ENCODE peak calls at places on chromosomes 2 and 18, in ten cellular contexts. One of them, this sample, is unnamed.
A peak's percentile ranks its signal among the peaks of the same experiment; 100 is the strongest.

GRCh38 chr2:203673933-203674332 is 32.5 kb upstream of the CD28 start:
- DNase-seq in stimulated activated CD4-positive, alpha-beta T cell treated with anti-CD3 and anti-CD28 coated beads, TNF-alpha, amount 100 ng/mL, for 1 hour: no peak
- DNase-seq in T-helper 22 cell: no peak
- DNase-seq in ovary: no peak
- DNase-seq in renal cortical epithelial cell: no peak
- DNase-seq in skeletal muscle cell: no peak
- DNase-seq in RWPE1: no peak
- DNase-seq in H9: no peak
- DNase-seq in NCI-H1092: no peak
- DNase-seq in cardiac fibroblast: peak; percentile 68
- DNase-seq in this sample: peak; percentile 53

GRCh38 chr18:7946724-7947377 is 379.7 kb downstream of the PTPRM start:
- DNase-seq in T-helper 22 cell: no peak
- DNase-seq in cardiac fibroblast: peak; percentile 90
- DNase-seq in renal cortical epithelial cell: peak; percentile 73
- DNase-seq in skeletal muscle cell: peak; percentile 85
- DNase-seq in ovary: peak; percentile 46
- DNase-seq in stimulated activated CD4-positive, alpha-beta T cell treated with anti-CD3 and anti-CD28 coated beads, TNF-alpha, amount 100 ng/mL, for 1 hour: no peak
- DNase-seq in RWPE1: peak; percentile 19
- DNase-seq in H9: no peak
- DNase-seq in NCI-H1092: no peak
- DNase-seq in this sample: peak; percentile 91

GRCh38 chr18:57846258-57846657 is 43.1 kb upstream of the ATP8B1 start:
- DNase-seq in renal cortical epithelial cell: peak; percentile 42
- DNase-seq in H9: no peak
- DNase-seq in skeletal muscle cell: peak; percentile 3
- DNase-seq in T-helper 22 cell: no peak
- DNase-seq in ovary: no peak
- DNase-seq in stimulated activated CD4-positive, alpha-beta T cell treated with anti-CD3 and anti-CD28 coated beads, TNF-alpha, amount 100 ng/mL, for 1 hour: no peak
- DNase-seq in RWPE1: peak; percentile 24
- DNase-seq in cardiac fibroblast: peak; percentile 73
- DNase-seq in NCI-H1092: no peak
- DNase-seq in this sample: peak; percentile 49

GRCh38 chr2:10006248-10007147 is 36.9 kb upstream of the KLF11 start:
- DNase-seq in stimulated activated CD4-positive, alpha-beta T cell treated with anti-CD3 and anti-CD28 coated beads, TNF-alpha, amount 100 ng/mL, for 1 hour: no peak
- DNase-seq in ovary: no peak
- DNase-seq in NCI-H1092: peak; percentile 7
- DNase-seq in T-helper 22 cell: no peak
- DNase-seq in H9: no peak
- DNase-seq in RWPE1: no peak
- DNase-seq in skeletal muscle cell: no peak
- DNase-seq in renal cortical epithelial cell: no peak
- DNase-seq in cardiac fibroblast: no peak
- DNase-seq in this sample: no peak

GRCh38 chr18:11309172-11309571 is 159.8 kb upstream of the PIEZO2 start:
- DNase-seq in NCI-H1092: no peak
- DNase-seq in skeletal muscle cell: no peak
- DNase-seq in H9: peak; percentile 40
- DNase-seq in ovary: no peak
- DNase-seq in cardiac fibroblast: peak; percentile 24
- DNase-seq in renal cortical epithelial cell: no peak
- DNase-seq in T-helper 22 cell: no peak
- DNase-seq in stimulated activated CD4-positive, alpha-beta T cell treated with anti-CD3 and anti-CD28 coated beads, TNF-alpha, amount 100 ng/mL, for 1 hour: no peak
- DNase-seq in RWPE1: no peak
- DNase-seq in this sample: peak; percentile 24

GRCh38 chr2:36653967-36654694 is 42.4 kb upstream of the VIT start:
- DNase-seq in cardiac fibroblast: no peak
- DNase-seq in H9: no peak
- DNase-seq in skeletal muscle cell: no peak
- DNase-seq in ovary: no peak
- DNase-seq in stimulated activated CD4-positive, alpha-beta T cell treated with anti-CD3 and anti-CD28 coated beads, TNF-alpha, amount 100 ng/mL, for 1 hour: no peak
- DNase-seq in T-helper 22 cell: no peak
- DNase-seq in RWPE1: no peak
- DNase-seq in NCI-H1092: no peak
- DNase-seq in renal cortical epithelial cell: peak; percentile 20
- DNase-seq in this sample: no peak

GRCh38 chr18:13760047-13760446 is 33.6 kb downstream of the RNMT start:
- DNase-seq in stimulated activated CD4-positive, alpha-beta T cell treated with anti-CD3 and anti-CD28 coated beads, TNF-alpha, amount 100 ng/mL, for 1 hour: no peak
- DNase-seq in renal cortical epithelial cell: no peak
- DNase-seq in ovary: no peak
- DNase-seq in T-helper 22 cell: no peak
- DNase-seq in H9: no peak
- DNase-seq in skeletal muscle cell: no peak
- DNase-seq in NCI-H1092: no peak
- DNase-seq in RWPE1: no peak
- DNase-seq in cardiac fibroblast: no peak
- DNase-seq in this sample: no peak

GRCh38 chr18:22752014-22752413 is 181.1 kb upstream of the RBBP8 start:
- DNase-seq in stimulated activated CD4-positive, alpha-beta T cell treated with anti-CD3 and anti-CD28 coated beads, TNF-alpha, amount 100 ng/mL, for 1 hour: no peak
- DNase-seq in NCI-H1092: no peak
- DNase-seq in RWPE1: no peak
- DNase-seq in skeletal muscle cell: no peak
- DNase-seq in cardiac fibroblast: no peak
- DNase-seq in renal cortical epithelial cell: no peak
- DNase-seq in T-helper 22 cell: no peak
- DNase-seq in ovary: no peak
- DNase-seq in H9: no peak
- DNase-seq in this sample: no peak

GRCh38 chr2:239267411-239267941 is 133.3 kb downstream of the HDAC4 start:
- DNase-seq in skeletal muscle cell: no peak
- DNase-seq in renal cortical epithelial cell: peak; percentile 51
- DNase-seq in ovary: peak; percentile 53
- DNase-seq in cardiac fibroblast: peak; percentile 84
- DNase-seq in RWPE1: peak; percentile 30
- DNase-seq in NCI-H1092: no peak
- DNase-seq in stimulated activated CD4-positive, alpha-beta T cell treated with anti-CD3 and anti-CD28 coated beads, TNF-alpha, amount 100 ng/mL, for 1 hour: peak; percentile 84
- DNase-seq in H9: no peak
- DNase-seq in T-helper 22 cell: peak; percentile 88
- DNase-seq in this sample: peak; percentile 67

GRCh38 chr18:44816449-44816848 is 135.8 kb downstream of the SETBP1 start:
- DNase-seq in T-helper 22 cell: no peak
- DNase-seq in RWPE1: no peak
- DNase-seq in stimulated activated CD4-positive, alpha-beta T cell treated with anti-CD3 and anti-CD28 coated beads, TNF-alpha, amount 100 ng/mL, for 1 hour: no peak
- DNase-seq in NCI-H1092: no peak
- DNase-seq in cardiac fibroblast: no peak
- DNase-seq in skeletal muscle cell: no peak
- DNase-seq in renal cortical epithelial cell: peak; percentile 38
- DNase-seq in ovary: no peak
- DNase-seq in H9: no peak
- DNase-seq in this sample: no peak

GRCh38 chr18:23784811-23785245 is 95.6 kb downstream of the LAMA3 start:
- DNase-seq in NCI-H1092: no peak
- DNase-seq in RWPE1: peak; percentile 14
- DNase-seq in stimulated activated CD4-positive, alpha-beta T cell treated with anti-CD3 and anti-CD28 coated beads, TNF-alpha, amount 100 ng/mL, for 1 hour: no peak
- DNase-seq in renal cortical epithelial cell: peak; percentile 70
- DNase-seq in H9: no peak
- DNase-seq in cardiac fibroblast: peak; percentile 92
- DNase-seq in skeletal muscle cell: peak; percentile 80
- DNase-seq in T-helper 22 cell: no peak
- DNase-seq in ovary: no peak
- DNase-seq in this sample: peak; percentile 41

GRCh38 chr2:12009323-12009905 is 263.0 kb downstream of the LPIN1 start:
- DNase-seq in stimulated activated CD4-positive, alpha-beta T cell treated with anti-CD3 and anti-CD28 coated beads, TNF-alpha, amount 100 ng/mL, for 1 hour: no peak
- DNase-seq in RWPE1: no peak
- DNase-seq in renal cortical epithelial cell: no peak
- DNase-seq in ovary: no peak
- DNase-seq in NCI-H1092: no peak
- DNase-seq in skeletal muscle cell: no peak
- DNase-seq in T-helper 22 cell: no peak
- DNase-seq in H9: no peak
- DNase-seq in cardiac fibroblast: no peak
- DNase-seq in this sample: no peak